ENCODE peak calls at places on chromosomes 5 and 9, in ten cellular contexts. A is neural progenitor cell, K is HL-60, F is cardiac muscle cell, U is astrocyte, Q is PC-9, R is heart left ventricle, C is psoas muscle, V is uterus, I is DND-41. L is an unnamed sample.

GRCh38 chr5:108654042-108654441 is 93.7 kb upstream of the FER start:
- DNase-seq in A (no peak), K (no peak), F (no peak), U (peak), Q (no peak), R (no peak), C (no peak), V (no peak), I (no peak), L (no peak)

GRCh38 chr9:127204771-127205470 is 59.7 kb upstream of the GARNL3 start:
- DNase-seq in A (no peak), K (peak), F (no peak), U (no peak), Q (peak), R (no peak), C (peak), V (no peak), I (peak), L (peak)

GRCh38 chr5:85049020-85049419 is 664.3 kb upstream of the EDIL3 start:
- DNase-seq in A (peak), K (no peak), F (peak), U (peak), Q (peak), R (no peak), C (no peak), V (no peak), I (no peak), L (peak)

GRCh38 chr5:91495699-91496098 is 112.6 kb upstream of the ARRDC3 start:
- DNase-seq in A (peak), K (no peak), F (no peak), U (no peak), Q (no peak), R (no peak), C (no peak), V (no peak), I (no peak), L (no peak)

GRCh38 chr5:175517824-175518450 is 39.6 kb downstream of the SFXN1 start:
- DNase-seq in A (no peak), K (no peak), F (no peak), U (peak), Q (peak), R (no peak), C (no peak), V (no peak), I (no peak), L (no peak)

GRCh38 chr5:116573279-116573616 is 1.4 kb downstream of the SEMA6A start:
- DNase-seq in A (peak), K (no peak), F (peak), U (no peak), Q (no peak), R (peak), C (peak), V (peak), I (no peak), L (peak)

GRCh38 chr5:24401767-24402166 is 243.0 kb downstream of the CDH10 start:
- DNase-seq in A (no peak), K (no peak), F (no peak), U (peak), Q (no peak), R (no peak), C (no peak), V (no peak), I (no peak), L (no peak)

GRCh38 chr5:150912312-150912814 is 7.6 kb upstream of the ZNF300 start:
- DNase-seq in A (no peak), K (no peak), F (no peak), U (no peak), Q (no peak), R (no peak), C (no peak), V (no peak), I (no peak), L (no peak)

GRCh38 chr9:127463891-127464290 is 12.6 kb downstream of the LRSAM1 start:
- DNase-seq in A (no peak), K (no peak), F (peak), U (peak), Q (no peak), R (peak), C (peak), V (no peak), I (no peak), L (no peak)

GRCh38 chr9:96382175-96382574 is 1.3 kb downstream of the SLC35D2 start:
- DNase-seq in A (no peak), K (no peak), F (no peak), U (no peak), Q (no peak), R (no peak), C (no peak), V (no peak), I (no peak), L (no peak)

GRCh38 chr9:136882109-136882946 is 4.0 kb upstream of the TRAF2 start:
- DNase-seq in A (no peak), K (no peak), F (no peak), U (peak), Q (peak), R (peak), C (peak), V (no peak), I (peak), L (no peak)

GRCh38 chr9:107870221-107870620 is 380.7 kb upstream of the KLF4 start:
- DNase-seq in A (no peak), K (no peak), F (no peak), U (no peak), Q (no peak), R (no peak), C (no peak), V (no peak), I (no peak), L (no peak)

GRCh38 chr9:84839538-84839937 is 170.0 kb downstream of the NTRK2 start:
- DNase-seq in A (peak), K (no peak), F (peak), U (peak), Q (no peak), R (no peak), C (no peak), V (no peak), I (no peak), L (no peak)

GRCh38 chr9:111975709-111976108 is 79.1 kb downstream of the UGCG start:
- DNase-seq in A (peak), K (peak), F (no peak), U (no peak), Q (no peak), R (peak), C (no peak), V (no peak), I (peak), L (peak)

GRCh38 chr5:96176022-96176421 is 214.4 kb upstream of the ELL2 start:
- DNase-seq in A (no peak), K (no peak), F (no peak), U (peak), Q (no peak), R (no peak), C (no peak), V (no peak), I (no peak), L (no peak)

GRCh38 chr9:81519816-81520215 is 169.5 kb downstream of the TLE1 start:
- DNase-seq in A (no peak), K (no peak), F (no peak), U (no peak), Q (no peak), R (no peak), C (no peak), V (no peak), I (no peak), L (no peak)

GRCh38 chr5:158195811-158196210 is 336.9 kb upstream of the CLINT1 start:
- DNase-seq in A (no peak), K (no peak), F (no peak), U (no peak), Q (no peak), R (no peak), C (no peak), V (no peak), I (peak), L (no peak)

GRCh38 chr5:158198636-158199035 is 339.7 kb upstream of the CLINT1 start:
- DNase-seq in A (no peak), K (no peak), F (no peak), U (no peak), Q (no peak), R (no peak), C (no peak), V (no peak), I (no peak), L (no peak)

DNA sequence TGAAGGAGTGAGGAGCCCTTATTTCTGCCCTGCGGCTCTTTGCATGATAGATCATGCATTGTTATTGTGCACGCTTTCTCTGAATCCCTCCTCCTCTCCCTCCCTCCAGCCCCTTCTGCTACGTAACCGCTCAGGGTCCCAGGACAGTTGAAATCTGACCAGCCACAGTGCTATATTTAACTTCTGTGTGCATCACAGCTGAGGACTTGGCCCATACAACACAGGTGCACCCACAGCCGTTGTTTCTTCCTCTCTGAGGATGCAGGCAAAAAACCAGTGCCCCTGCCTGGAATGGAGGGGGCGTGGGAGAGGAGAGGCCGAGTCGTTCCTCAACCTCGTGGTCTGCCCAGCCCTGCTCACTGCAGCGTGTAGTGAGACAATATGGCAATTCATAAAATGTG is 335.6 kb upstream of the CLINT1 start:
- DNase-seq in A (no peak), K (no peak), F (no peak), U (no peak), Q (no peak), R (no peak), C (no peak), V (no peak), I (peak), L (no peak)
- H3K27ac ChIP-seq in A (no peak), K (no peak), F (no peak), U (no peak), Q (no peak), R (no peak), C (no peak), V (no peak), I (peak), L (no peak)

DNA sequence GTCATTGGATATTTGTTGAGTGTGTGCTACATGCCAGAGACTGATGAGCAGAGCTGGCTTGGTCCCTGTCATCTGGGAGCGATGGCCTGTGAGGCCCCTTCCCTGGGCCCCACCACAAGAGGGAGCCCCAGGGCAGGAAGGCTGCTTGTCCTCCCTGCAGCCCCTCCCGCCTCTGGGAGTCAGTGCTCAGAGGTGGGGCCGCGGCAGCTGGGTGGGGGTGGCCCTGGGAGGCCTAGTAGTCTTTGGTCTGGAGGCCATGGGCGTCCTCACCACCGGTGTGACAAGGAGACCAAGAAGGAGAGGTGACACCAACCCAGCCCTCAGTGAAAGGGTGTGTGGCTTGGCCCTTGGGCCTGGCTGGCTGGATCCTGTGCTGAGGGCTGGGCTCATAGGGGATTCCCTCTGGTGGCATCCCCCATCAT is 166.4 kb downstream of the GAPVD1 start:
- DNase-seq in A (no peak), K (peak), F (peak), U (no peak), Q (peak), R (peak), C (peak), V (no peak), I (peak), L (peak)
- TF ChIP-seq CTCF in A (peak), K (peak), F (peak), U (peak), Q (peak), R (peak), C (peak), V (no peak), I (peak), L (peak)

GRCh38 chr5:173243808-173244305 is 8.9 kb upstream of the NKX2-5 start:
- DNase-seq in A (peak), K (no peak), F (no peak), U (no peak), Q (no peak), R (peak), C (no peak), V (no peak), I (no peak), L (no peak)
- H3K4me3 ChIP-seq in A (peak), K (no peak), F (peak), U (no peak), Q (no peak), R (peak), C (peak), V (no peak), I (no peak), L (peak)

GRCh38 chr5:67640011-67640410 is 443.4 kb upstream of the CD180 start:
- DNase-seq in A (no peak), K (no peak), F (no peak), U (no peak), Q (no peak), R (no peak), C (no peak), V (peak), I (no peak), L (peak)
- H3K27ac ChIP-seq in A (no peak), K (no peak), F (no peak), U (no peak), Q (no peak), R (peak), C (peak), V (peak), I (peak), L (peak)

DNA sequence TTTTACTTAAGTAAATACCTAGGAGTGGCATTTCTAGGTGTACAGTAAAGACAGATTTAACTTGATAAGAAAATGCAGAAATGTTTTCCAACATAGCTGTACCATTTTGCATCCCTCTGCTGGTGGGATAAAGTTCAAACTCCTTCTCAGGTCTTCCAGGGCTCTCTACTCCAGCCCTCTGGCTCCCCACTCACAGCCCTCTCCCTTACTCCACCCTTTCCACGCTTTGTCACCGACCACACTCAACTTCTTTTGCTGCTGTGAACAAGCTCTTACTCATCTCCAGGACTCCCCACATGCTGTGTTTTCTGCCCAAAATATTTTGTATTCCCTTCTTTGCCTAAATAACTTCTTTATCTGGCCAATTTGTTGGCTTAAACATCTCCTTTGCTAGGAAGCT is 90.6 kb upstream of the OSMR start:
- DNase-seq in A (no peak), K (no peak), F (no peak), U (peak), Q (no peak), R (no peak), C (no peak), V (no peak), I (no peak), L (no peak)
- TF ChIP-seq CTCF in A (no peak), K (no peak), F (no peak), U (peak), Q (no peak), R (no peak), C (no peak), V (no peak), I (no peak), L (no peak)

DNA sequence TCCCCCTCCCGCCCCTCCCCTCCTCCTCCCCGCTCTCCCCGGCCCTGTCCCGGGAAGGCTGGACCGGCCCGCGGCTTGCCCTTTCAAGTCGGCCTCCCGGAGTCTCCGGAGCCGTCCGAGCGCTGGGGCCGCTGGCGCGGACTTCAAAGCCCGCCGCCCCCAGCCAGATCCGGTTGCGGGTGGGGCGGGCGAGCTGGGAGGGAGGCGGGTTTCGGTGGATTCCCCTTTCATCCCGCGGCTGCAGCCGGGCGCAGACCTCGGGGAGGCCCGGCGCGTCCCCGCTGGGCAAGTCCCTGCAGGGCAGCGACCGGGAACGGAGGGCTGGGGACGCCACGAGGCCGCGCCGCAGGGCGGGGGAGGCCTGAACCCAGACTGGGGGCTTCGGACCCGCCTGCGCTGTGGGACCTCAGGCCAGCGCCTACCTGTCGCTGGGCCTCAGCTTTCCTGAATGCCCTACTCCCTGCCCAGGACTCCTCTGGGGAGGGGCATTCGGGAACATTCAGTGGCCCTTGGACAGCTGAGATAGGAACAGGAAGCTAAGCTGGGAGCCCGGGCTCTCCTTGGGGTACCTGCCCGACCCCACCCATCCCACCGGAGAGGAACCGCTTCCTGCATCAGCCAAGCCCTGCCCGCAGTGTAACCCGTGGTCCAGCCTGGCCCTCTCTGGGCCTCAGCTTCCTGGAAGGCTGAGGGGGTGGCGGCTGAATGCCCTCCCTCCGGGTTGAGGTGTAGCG is 23.4 kb downstream of the C9orf50 start:
- DNase-seq in A (peak), K (no peak), F (peak), U (peak), Q (peak), R (peak), C (peak), V (peak), I (no peak), L (no peak)
- H3K4me3 ChIP-seq in A (peak), K (no peak), F (peak), U (peak), Q (peak), R (peak), C (peak), V (peak), I (no peak), L (no peak)

L was measured in WERI-Rb-1.